ENCODE peak calls at places on chromosome 17, in five cellular contexts. N, H, J, C and V are unnamed samples.
A peak's percentile ranks its signal among the peaks of the same experiment; 100 is the strongest.

GRCh38 chr17:83019376-83019775 is 60.0 kb upstream of the METRNL start:
- DNase-seq in N (no peak), H (no peak), J (no peak), C (no peak), V (no peak)

GRCh38 chr17:64975318-64976087 is 56.2 kb upstream of the LRRC37A3 start:
- DNase-seq in N (peak; percentile 95), H (peak; percentile 95), J (peak; percentile 96), C (peak; percentile 97), V (peak; percentile 99)

GRCh38 chr17:82611140-82612058 is 36.8 kb downstream of the WDR45B start:
- DNase-seq in N (no peak), H (no peak), J (peak; percentile 83), C (no peak), V (no peak)

GRCh38 chr17:64641499-64641898 is 20.6 kb downstream of the SMURF2 start:
- DNase-seq in N (no peak), H (no peak), J (no peak), C (no peak), V (no peak)

GRCh38 chr17:19876524-19877161 is 8.9 kb upstream of the ULK2 start:
- DNase-seq in N (no peak), H (peak; percentile 22), J (no peak), C (peak; percentile 78), V (no peak)

GRCh38 chr17:79808763-79809529 is 12.1 kb upstream of the CBX8 start:
- DNase-seq in N (no peak), H (no peak), J (peak; percentile 81), C (no peak), V (peak; percentile 61)

GRCh38 chr17:7233701-7234099 is 617 bp downstream of the DVL2 start:
- DNase-seq in N (no peak), H (no peak), J (no peak), C (no peak), V (no peak)

GRCh38 chr17:82006468-82007227 is 16.0 kb downstream of the CENPX start:
- DNase-seq in N (no peak), H (no peak), J (no peak), C (no peak), V (no peak)

GRCh38 chr17:57270801-57271245 is 14.5 kb downstream of the MSI2 start:
- DNase-seq in N (no peak), H (no peak), J (no peak), C (no peak), V (no peak)

GRCh38 chr17:1059131-1059795 is 62.3 kb downstream of the TIMM22 start:
- DNase-seq in N (no peak), H (no peak), J (no peak), C (no peak), V (no peak)

GRCh38 chr17:34360571-34360970 is 2.5 kb downstream of the CCL1 start:
- DNase-seq in N (no peak), H (no peak), J (no peak), C (no peak), V (no peak)